ENCODE peak calls at places on chromosomes 4 and X, in nine cellular contexts. One of them, this sample, is unnamed.

GRCh38 chr4:27861381-27861787 is 1000.7 kb downstream of the STIM2 start:
- DNase-seq in H1: peak
- DNase-seq in GM19239: no peak
- DNase-seq in NCI-H1930: no peak
- DNase-seq in iris pigment epithelial cell: peak
- DNase-seq in progenitor cell of endocrine pancreas: no peak
- DNase-seq in activated naive CD4-positive, alpha-beta T cell: no peak
- DNase-seq in immature natural killer cell: no peak
- DNase-seq in RKO: peak
- DNase-seq in this sample: no peak

GRCh38 chr4:48011722-48012121 is 4.8 kb downstream of the CNGA1 start:
- DNase-seq in activated naive CD4-positive, alpha-beta T cell: no peak
- DNase-seq in NCI-H1930: no peak
- DNase-seq in RKO: no peak
- DNase-seq in immature natural killer cell: no peak
- DNase-seq in iris pigment epithelial cell: no peak
- DNase-seq in GM19239: no peak
- DNase-seq in H1: no peak
- DNase-seq in progenitor cell of endocrine pancreas: no peak
- DNase-seq in this sample: no peak

GRCh38 chrX:97705936-97706335 is 822.2 kb downstream of the RPA4 start:
- DNase-seq in H1: no peak
- DNase-seq in iris pigment epithelial cell: no peak
- DNase-seq in NCI-H1930: no peak
- DNase-seq in progenitor cell of endocrine pancreas: no peak
- DNase-seq in GM19239: no peak
- DNase-seq in activated naive CD4-positive, alpha-beta T cell: no peak
- DNase-seq in immature natural killer cell: no peak
- DNase-seq in RKO: no peak
- DNase-seq in this sample: no peak

GRCh38 chr4:25441519-25442117 is 64.6 kb downstream of the ANAPC4 start:
- DNase-seq in RKO: peak
- DNase-seq in iris pigment epithelial cell: peak
- DNase-seq in progenitor cell of endocrine pancreas: peak
- DNase-seq in activated naive CD4-positive, alpha-beta T cell: no peak
- DNase-seq in NCI-H1930: peak
- DNase-seq in H1: peak
- DNase-seq in immature natural killer cell: no peak
- DNase-seq in GM19239: no peak
- DNase-seq in this sample: peak

GRCh38 chr4:184358521-184359232 is 115.7 kb downstream of the IRF2 start:
- DNase-seq in immature natural killer cell: no peak
- DNase-seq in RKO: no peak
- DNase-seq in GM19239: no peak
- DNase-seq in NCI-H1930: no peak
- DNase-seq in H1: no peak
- DNase-seq in iris pigment epithelial cell: no peak
- DNase-seq in progenitor cell of endocrine pancreas: no peak
- DNase-seq in activated naive CD4-positive, alpha-beta T cell: no peak
- DNase-seq in this sample: no peak

GRCh38 chr4:36665985-36666384 is 384.6 kb downstream of the DTHD1 start:
- DNase-seq in iris pigment epithelial cell: no peak
- DNase-seq in GM19239: no peak
- DNase-seq in progenitor cell of endocrine pancreas: no peak
- DNase-seq in H1: no peak
- DNase-seq in immature natural killer cell: no peak
- DNase-seq in activated naive CD4-positive, alpha-beta T cell: no peak
- DNase-seq in NCI-H1930: no peak
- DNase-seq in RKO: peak
- DNase-seq in this sample: no peak

GRCh38 chr4:184476660-184477059 is 2.3 kb upstream of the IRF2 start:
- DNase-seq in H1: no peak
- DNase-seq in progenitor cell of endocrine pancreas: no peak
- DNase-seq in NCI-H1930: no peak
- DNase-seq in iris pigment epithelial cell: no peak
- DNase-seq in activated naive CD4-positive, alpha-beta T cell: no peak
- DNase-seq in immature natural killer cell: no peak
- DNase-seq in RKO: no peak
- DNase-seq in GM19239: no peak
- DNase-seq in this sample: no peak

GRCh38 chrX:131677655-131678628 is 134.1 kb downstream of the OR13H1 start:
- DNase-seq in GM19239: peak
- DNase-seq in immature natural killer cell: peak
- DNase-seq in NCI-H1930: peak
- DNase-seq in iris pigment epithelial cell: peak
- DNase-seq in RKO: peak
- DNase-seq in progenitor cell of endocrine pancreas: peak
- DNase-seq in activated naive CD4-positive, alpha-beta T cell: no peak
- DNase-seq in H1: peak
- DNase-seq in this sample: no peak

GRCh38 chrX:46758956-46759644 is at the start of gene SLC9A7:
- DNase-seq in GM19239: peak
- DNase-seq in NCI-H1930: peak
- DNase-seq in iris pigment epithelial cell: peak
- DNase-seq in H1: peak
- DNase-seq in activated naive CD4-positive, alpha-beta T cell: peak
- DNase-seq in RKO: peak
- DNase-seq in immature natural killer cell: peak
- DNase-seq in progenitor cell of endocrine pancreas: peak
- DNase-seq in this sample: peak

GRCh38 chrX:69019073-69019890 is 146.0 kb downstream of the PJA1 start:
- DNase-seq in NCI-H1930: no peak
- DNase-seq in immature natural killer cell: no peak
- DNase-seq in H1: no peak
- DNase-seq in activated naive CD4-positive, alpha-beta T cell: no peak
- DNase-seq in RKO: no peak
- DNase-seq in iris pigment epithelial cell: no peak
- DNase-seq in progenitor cell of endocrine pancreas: no peak
- DNase-seq in GM19239: no peak
- DNase-seq in this sample: no peak

GRCh38 chr4:79258614-79259176 is 67.2 kb downstream of the NAA11 start:
- DNase-seq in NCI-H1930: no peak
- DNase-seq in immature natural killer cell: no peak
- DNase-seq in activated naive CD4-positive, alpha-beta T cell: no peak
- DNase-seq in H1: no peak
- DNase-seq in iris pigment epithelial cell: no peak
- DNase-seq in RKO: no peak
- DNase-seq in progenitor cell of endocrine pancreas: no peak
- DNase-seq in GM19239: no peak
- DNase-seq in this sample: no peak

GRCh38 chr4:158929939-158930344 is 161.1 kb downstream of the FNIP2 start:
- DNase-seq in RKO: no peak
- DNase-seq in iris pigment epithelial cell: peak
- DNase-seq in H1: no peak
- DNase-seq in activated naive CD4-positive, alpha-beta T cell: no peak
- DNase-seq in progenitor cell of endocrine pancreas: no peak
- DNase-seq in immature natural killer cell: no peak
- DNase-seq in NCI-H1930: no peak
- DNase-seq in GM19239: no peak
- DNase-seq in this sample: no peak